ENCODE peak calls at places on chromosomes 13 and 19, in four cellular contexts. J is tibial artery; T is CD8-positive, alpha-beta memory T cell; P is suprapubic skin. W is an unnamed sample. For H3K27me3, the result is how much of the 10 kb centered on the place peaks cover.

GRCh38 chr13:84037937-84038464 is 155.7 kb upstream of the SLITRK1 start:
- DNase-seq in J (no peak), T (no peak), P (no peak), W (no peak)

GRCh38 chr13:114002771-114003321 is 29.0 kb upstream of the C13orf46 start:
- DNase-seq in J (no peak), T (no peak), P (peak), W (no peak)

GRCh38 chr13:97295279-97296182 is 73.4 kb downstream of the MBNL2 start:
- DNase-seq in J (no peak), T (no peak), P (no peak), W (no peak)

GRCh38 chr19:44647144-44647543 is 3.4 kb downstream of the PVR start:
- DNase-seq in J (no peak), T (no peak), P (no peak), W (no peak)

GRCh38 chr13:111367340-111367739 is 46.9 kb downstream of the TEX29 start:
- DNase-seq in J (no peak), T (no peak), P (no peak), W (no peak)

GRCh38 chr19:57583521-57584416 is at the start of gene ZIK1:
- DNase-seq in J (peak), T (peak), P (peak), W (peak)

GRCh38 chr19:36043952-36044351 is 10.1 kb downstream of the THAP8 start:
- DNase-seq in J (no peak), T (no peak), P (no peak), W (no peak)

GRCh38 chr13:109307027-109307426 is 479.4 kb downstream of the IRS2 start:
- DNase-seq in J (no peak), T (no peak), P (no peak), W (no peak)

GRCh38 chr19:17419154-17419490 is 725 bp upstream of the MVB12A start:
- DNase-seq in J (no peak), T (no peak), P (no peak), W (no peak)

GRCh38 chr13:78960881-78961280 is 301.9 kb upstream of the OBI1 start:
- DNase-seq in J (no peak), T (no peak), P (no peak), W (no peak)

GRCh38 chr19:9060559-9061340 is 26.1 kb upstream of the OR1M1 start:
- DNase-seq in J (no peak), T (no peak), P (no peak), W (no peak)

GRCh38 chr13:47049276-47049989 is 152.6 kb upstream of the HTR2A start:
- DNase-seq in J (no peak), T (no peak), P (no peak), W (no peak)

GRCh38 chr13:77980592-77980991 is 62.0 kb upstream of the EDNRB start:
- DNase-seq in J (no peak), T (no peak), P (no peak), W (no peak)

GRCh38 chr19:9847087-9847671 is 12.1 kb downstream of the PIN1 start:
- DNase-seq in J (peak), T (no peak), P (no peak), W (no peak)

GRCh38 chr13:90311929-90312328 is 1035.6 kb upstream of the MIR17HG start:
- DNase-seq in J (no peak), T (no peak), P (no peak), W (no peak)

GRCh38 chr13:110420626-110421025 is 113.5 kb downstream of the COL4A2 start:
- DNase-seq in J (no peak), T (no peak), P (no peak), W (no peak)

GRCh38 chr19:55419624-55420236 is 12.1 kb upstream of the UBE2S start:
- DNase-seq in J (no peak), T (no peak), P (no peak), W (no peak)

GRCh38 chr19:30288957-30289735 is 83.0 kb upstream of the ZNF536 start:
- DNase-seq in J (no peak), T (no peak), P (no peak), W (no peak)

GRCh38 chr13:35781044-35781443 is 304.6 kb upstream of the MAB21L1 start:
- DNase-seq in J (no peak), T (no peak), P (no peak), W (no peak)

GRCh38 chr19:31220540-31220939 is 128.7 kb downstream of the TSHZ3 start:
- DNase-seq in J (no peak), T (no peak), P (no peak), W (no peak)

GRCh38 chr19:6677924-6678689 is 8.1 kb upstream of the TNFSF14 start:
- DNase-seq in J (no peak), T (no peak), P (no peak), W (no peak)

GRCh38 chr13:100520936-100521765 is 67.4 kb downstream of the GGACT start:
- DNase-seq in J (no peak), T (no peak), P (no peak), W (no peak)

GRCh38 chr13:30810261-30810701 is 74.9 kb downstream of the ALOX5AP start:
- DNase-seq in J (no peak), T (no peak), P (no peak), W (no peak)

GRCh38 chr13:31909889-31910551 is 121.6 kb upstream of the FRY start:
- DNase-seq in J (no peak), T (peak), P (no peak), W (peak)

GRCh38 chr19:3132971-3133792 is 2.7 kb upstream of the GNA15 start:
- DNase-seq in J (peak), T (peak), P (no peak), W (peak)

GRCh38 chr13:60448907-60449510 is 52.0 kb downstream of the TDRD3 start:
- DNase-seq in J (no peak), T (no peak), P (no peak), W (no peak)

GRCh38 chr19:15137777-15138176 is 30.6 kb downstream of the SYDE1 start:
- DNase-seq in J (no peak), T (no peak), P (no peak), W (no peak)

GRCh38 chr13:72985610-72986009 is 73.2 kb upstream of the KLF5 start:
- DNase-seq in J (no peak), T (no peak), P (no peak), W (no peak)

GRCh38 chr13:26719356-26719945 is 41.1 kb downstream of the GPR12 start:
- DNase-seq in J (no peak), T (no peak), P (no peak), W (no peak)

GRCh38 chr19:31231181-31231580 is 118.1 kb downstream of the TSHZ3 start:
- DNase-seq in J (no peak), T (no peak), P (no peak), W (no peak)

GRCh38 chr13:81223784-81224501 is 883.0 kb upstream of the SPRY2 start:
- DNase-seq in J (no peak), T (no peak), P (no peak), W (no peak)

GRCh38 chr19:33174186-33174585 is 19.9 kb upstream of the LRP3 start:
- DNase-seq in J (no peak), T (no peak), P (no peak), W (no peak)

GRCh38 chr19:33176670-33177416 is 17.3 kb upstream of the LRP3 start:
- DNase-seq in J (peak), T (peak), P (peak), W (peak)

GRCh38 chr19:33175886-33176669 is 18.1 kb upstream of the LRP3 start:
- DNase-seq in J (no peak), T (no peak), P (no peak), W (peak)

GRCh38 chr19:33177417-33177976 is 16.6 kb upstream of the LRP3 start:
- DNase-seq in J (no peak), T (peak), P (no peak), W (peak)

DNA sequence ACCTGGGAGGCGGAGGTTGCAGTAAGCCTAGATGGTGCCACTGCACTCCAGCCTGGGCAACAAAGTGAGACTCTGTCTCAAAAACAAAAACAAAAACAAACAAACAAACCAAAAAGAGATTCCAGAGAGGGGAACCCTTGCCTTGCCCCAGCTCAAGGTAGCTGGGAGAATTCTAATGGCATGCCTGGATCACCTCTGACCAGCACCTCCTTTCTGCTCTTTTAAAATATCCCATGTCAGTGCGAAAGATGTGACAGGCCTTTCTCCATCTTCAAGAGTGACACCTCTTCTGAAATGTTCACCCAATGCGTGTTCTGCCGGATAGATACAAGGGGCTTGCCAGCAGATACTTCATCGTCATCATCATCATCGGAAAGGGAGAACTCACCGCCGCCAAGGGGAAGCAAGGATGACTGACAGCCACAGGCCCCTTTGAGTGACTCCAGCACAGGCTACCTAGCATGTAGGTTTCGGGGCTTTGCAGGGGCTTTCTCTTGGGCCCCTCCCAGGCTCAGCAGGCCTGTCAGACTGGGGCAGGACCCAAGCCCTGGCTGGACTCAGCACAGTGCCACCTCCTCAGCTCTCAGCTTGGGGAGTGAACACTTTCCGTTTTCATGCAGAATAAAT is 18.9 kb upstream of the LRP3 start:
- DNase-seq in J (no peak), T (no peak), P (no peak), W (no peak)
- H3K4me3 ChIP-seq in J (no peak), T (no peak), P (no peak), W (peak)

DNA sequence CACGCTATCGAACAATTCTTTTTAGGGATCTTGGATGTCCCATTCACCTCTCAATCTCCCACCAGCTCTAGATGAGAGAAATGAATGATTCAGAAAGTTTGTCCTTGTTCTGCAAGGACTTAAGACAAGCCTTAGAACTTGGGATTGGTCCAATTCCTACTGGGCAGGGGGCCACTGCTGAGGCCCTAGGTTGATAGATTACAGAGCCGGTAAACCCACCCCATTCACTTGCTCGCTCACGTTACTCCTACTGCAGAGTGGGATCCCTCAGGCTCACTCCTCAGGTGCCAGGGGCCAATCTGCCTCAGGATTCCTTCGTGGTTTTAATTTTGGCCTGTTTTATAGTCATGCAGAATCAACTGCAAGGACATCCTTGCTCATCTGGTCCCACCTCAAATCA is 59.0 kb downstream of the SERP2 start:
- DNase-seq in J (no peak), T (no peak), P (no peak), W (no peak)
- H3K27ac ChIP-seq in J (peak), T (no peak), P (no peak), W (no peak)

DNA sequence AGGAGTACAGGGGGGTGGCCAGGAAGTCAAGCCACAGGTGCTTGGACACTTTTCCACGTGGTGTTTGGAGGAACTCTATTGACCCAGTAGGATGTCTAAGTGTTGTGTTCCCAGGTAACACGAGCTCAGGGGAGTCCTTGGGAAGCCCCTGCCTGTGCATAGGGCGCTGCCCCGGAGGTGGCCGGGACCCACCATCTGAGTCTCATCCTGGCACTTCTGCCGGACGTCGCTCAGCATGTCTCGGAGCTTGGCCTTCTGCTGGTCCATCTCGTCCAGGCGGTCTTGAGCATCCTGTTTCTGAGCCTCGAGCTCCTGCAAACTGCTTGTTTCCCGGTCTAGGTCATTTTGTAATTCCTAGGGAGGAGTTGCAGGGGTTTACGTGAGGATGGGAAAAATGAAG is 67.4 kb downstream of the EPS15L1 start:
- DNase-seq in J (no peak), T (no peak), P (no peak), W (no peak)
- H3K27me3 ChIP-seq in J (under half), T (under half), P (under half), W (under half)

GRCh38 chr13:50914301-50914700 is 4.7 kb downstream of the RNASEH2B start:
- DNase-seq in J (no peak), T (no peak), P (no peak), W (no peak)
- H3K4me3 ChIP-seq in J (no peak), T (no peak), P (no peak), W (no peak)

W was measured in CD8-positive, alpha-beta T cell.